ENCODE peak calls at places on chromosomes 13 and 19, in six cellular contexts. X, Y, L, F, W and V are unnamed samples.

GRCh38 chr13:99965329-99966000 is 6.1 kb downstream of the ZIC5 start:
- DNase-seq in X (no peak), Y (no peak), L (no peak), F (no peak), W (no peak), V (no peak)

GRCh38 chr13:60032836-60033235 is 130.9 kb downstream of the DIAPH3 start:
- DNase-seq in X (no peak), Y (no peak), L (no peak), F (no peak), W (no peak), V (no peak)

GRCh38 chr19:1417145-1417544 is 9.8 kb downstream of the DAZAP1 start:
- DNase-seq in X (no peak), Y (no peak), L (no peak), F (no peak), W (no peak), V (no peak)

GRCh38 chr13:38607136-38607535 is 79.7 kb upstream of the FREM2 start:
- DNase-seq in X (no peak), Y (no peak), L (no peak), F (no peak), W (no peak), V (no peak)

GRCh38 chr13:99277629-99278028 is 19.4 kb upstream of the GPR18 start:
- DNase-seq in X (no peak), Y (peak; percentile 57), L (no peak), F (no peak), W (no peak), V (no peak)

GRCh38 chr13:111177081-111177711 is 62.1 kb downstream of the ARHGEF7 start:
- DNase-seq in X (peak; percentile 33), Y (peak; percentile 47), L (no peak), F (no peak), W (no peak), V (no peak)

GRCh38 chr19:37936166-37936565 is 29.2 kb downstream of the SIPA1L3 start:
- DNase-seq in X (no peak), Y (peak; percentile 25), L (no peak), F (peak; percentile 54), W (no peak), V (no peak)

GRCh38 chr13:30802501-30802900 is 67.2 kb downstream of the ALOX5AP start:
- DNase-seq in X (no peak), Y (no peak), L (no peak), F (no peak), W (no peak), V (no peak)

GRCh38 chr13:59458908-59459579 is 704.7 kb downstream of the DIAPH3 start:
- DNase-seq in X (no peak), Y (no peak), L (peak; percentile 46), F (no peak), W (no peak), V (no peak)

GRCh38 chr13:113887700-113888201 is 23.9 kb upstream of the GAS6 start:
- DNase-seq in X (peak; percentile 55), Y (no peak), L (no peak), F (no peak), W (no peak), V (no peak)

GRCh38 chr19:50414850-50415660 is 3.7 kb upstream of the SPIB start:
- DNase-seq in X (peak; percentile 76), Y (peak; percentile 83), L (peak; percentile 92), F (peak; percentile 80), W (peak; percentile 89), V (peak; percentile 12)

GRCh38 chr19:17775991-17776803 is 18.7 kb upstream of the B3GNT3 start:
- DNase-seq in X (no peak), Y (peak; percentile 44), L (no peak), F (no peak), W (no peak), V (no peak)

GRCh38 chr19:57829316-57829715 is 783 bp upstream of the ZNF587B start:
- DNase-seq in X (no peak), Y (no peak), L (no peak), F (no peak), W (no peak), V (no peak)

GRCh38 chr19:42286349-42287016 is 15.4 kb upstream of the PRR19 start:
- DNase-seq in X (peak; percentile 90), Y (no peak), L (peak; percentile 24), F (no peak), W (no peak), V (no peak)

GRCh38 chr13:46303743-46304385 is 83.2 kb downstream of the RUBCNL start:
- DNase-seq in X (no peak), Y (no peak), L (no peak), F (no peak), W (no peak), V (no peak)

GRCh38 chr19:30666301-30666803 is 294.2 kb downstream of the ZNF536 start:
- DNase-seq in X (peak; percentile 46), Y (no peak), L (peak; percentile 75), F (no peak), W (peak; percentile 66), V (no peak)

GRCh38 chr19:17402982-17403855 is 2.2 kb downstream of the BST2 start:
- DNase-seq in X (no peak), Y (peak; percentile 36), L (peak; percentile 93), F (no peak), W (peak; percentile 62), V (no peak)

GRCh38 chr13:44197791-44198770 is 175.5 kb upstream of the SERP2 start:
- DNase-seq in X (no peak), Y (no peak), L (no peak), F (no peak), W (no peak), V (no peak)

GRCh38 chr13:113348591-113348990 is 15.3 kb downstream of the GRTP1 start:
- DNase-seq in X (no peak), Y (no peak), L (no peak), F (no peak), W (no peak), V (no peak)

GRCh38 chr19:28292822-28293500 is 920.0 kb downstream of the UQCRFS1 start:
- DNase-seq in X (no peak), Y (no peak), L (peak; percentile 52), F (no peak), W (no peak), V (no peak)

GRCh38 chr19:43574424-43575155 is 737 bp downstream of the XRCC1 start:
- DNase-seq in X (no peak), Y (no peak), L (no peak), F (no peak), W (no peak), V (no peak)

GRCh38 chr13:27023385-27023784 is 148.2 kb downstream of the USP12 start:
- DNase-seq in X (no peak), Y (no peak), L (peak; percentile 12), F (no peak), W (no peak), V (no peak)
- TF ChIP-seq CTCF in X (no peak), Y (no peak), L (peak; percentile 9), F (no peak), W (peak; percentile 14), V (no peak)

DNA sequence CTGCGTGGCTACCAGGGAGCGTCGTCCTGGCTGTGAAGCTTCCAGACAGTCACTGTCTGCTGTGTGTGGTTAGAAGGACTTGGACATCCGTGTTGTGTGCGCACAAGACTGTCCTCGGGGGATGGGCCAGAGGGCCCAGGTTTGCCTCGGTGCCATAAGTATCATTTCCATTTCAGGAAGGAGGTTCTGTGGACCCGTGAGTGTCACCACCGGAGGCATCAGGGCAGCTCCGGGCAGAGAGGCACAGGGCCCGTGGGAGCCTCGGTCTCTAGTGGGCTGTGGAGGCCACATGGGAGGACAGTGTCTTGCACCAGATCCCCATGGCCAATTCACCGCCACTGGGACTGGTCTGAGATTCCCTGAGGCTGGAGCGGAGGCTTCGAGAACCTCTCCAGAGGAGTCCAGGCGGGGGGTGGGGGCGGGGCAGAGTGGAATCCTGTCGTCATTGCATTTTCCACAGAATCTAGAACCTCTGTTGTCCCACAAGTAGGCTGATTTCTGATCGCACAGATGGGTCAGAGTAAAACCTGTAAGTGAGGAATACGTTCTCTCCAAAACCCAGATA is 6.0 kb downstream of the ZNF57 start:
- DNase-seq in X (no peak), Y (no peak), L (no peak), F (no peak), W (no peak), V (no peak)
- TF ChIP-seq CTCF in X (no peak), Y (no peak), L (no peak), F (no peak), W (no peak), V (no peak)

DNA sequence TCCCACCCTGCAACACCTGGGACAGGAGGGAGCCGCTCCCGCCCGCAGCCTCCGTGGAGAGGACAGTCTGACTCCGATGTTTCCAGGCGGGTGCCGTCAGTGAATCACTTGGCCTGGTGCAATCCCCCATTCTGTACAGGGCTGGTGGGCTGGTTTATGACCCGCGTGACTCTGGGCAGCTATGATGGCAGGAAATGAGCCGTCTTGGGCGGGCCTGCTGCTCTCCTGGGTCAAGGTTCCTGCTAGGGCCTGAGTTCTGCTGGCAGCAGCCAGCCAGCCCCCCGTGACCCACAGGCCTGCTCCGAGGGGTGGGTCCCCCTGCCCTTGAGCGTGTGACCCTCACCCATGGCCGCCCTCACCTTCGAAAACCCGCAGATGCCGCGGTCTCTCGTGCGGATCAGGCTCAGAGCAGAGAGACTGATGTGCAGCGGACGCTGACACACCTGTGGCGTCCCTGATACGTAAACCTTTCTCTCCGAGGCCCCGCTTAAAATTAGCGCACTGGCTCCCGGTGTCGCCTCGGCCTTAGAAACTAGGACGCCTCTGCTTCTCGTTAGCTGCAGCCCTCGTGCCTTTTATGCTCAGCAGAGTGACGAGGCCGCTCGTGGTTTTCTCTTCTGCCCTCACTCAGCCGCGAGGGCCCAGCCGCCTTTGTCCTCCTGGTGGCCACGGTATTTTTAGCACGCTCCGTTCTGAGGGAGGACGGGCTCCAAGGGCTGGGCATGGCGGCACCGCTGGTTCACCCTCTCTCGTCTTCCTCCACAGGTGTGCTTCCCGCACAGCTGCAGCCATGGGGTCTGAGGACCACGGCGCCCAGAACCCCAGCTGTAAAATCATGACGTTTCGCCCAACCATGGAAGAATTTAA is 63.4 kb downstream of the KDM4B start:
- DNase-seq in X (no peak), Y (no peak), L (no peak), F (no peak), W (no peak), V (no peak)
- TF ChIP-seq CTCF in X (no peak), Y (no peak), L (peak; percentile 19), F (no peak), W (no peak), V (no peak)

GRCh38 chr19:19319725-19320361 is 466 bp downstream of the SUGP1 start:
- DNase-seq in X (no peak), Y (no peak), L (no peak), F (no peak), W (no peak), V (no peak)

GRCh38 chr19:19321143-19321577 is 531 bp downstream of the MAU2 start:
- DNase-seq in X (no peak), Y (no peak), L (peak; percentile 47), F (no peak), W (peak; percentile 27), V (no peak)

GRCh38 chr19:19320362-19321142 is at the start of the genes MAU2 and SUGP1:
- DNase-seq in X (peak; percentile 85), Y (peak; percentile 92), L (peak; percentile 92), F (peak; percentile 89), W (peak; percentile 85), V (peak; percentile 90)

GRCh38 chr19:19316082-19316481 is 4.2 kb downstream of the SUGP1 start:
- DNase-seq in X (no peak), Y (no peak), L (no peak), F (no peak), W (no peak), V (no peak)

DNA sequence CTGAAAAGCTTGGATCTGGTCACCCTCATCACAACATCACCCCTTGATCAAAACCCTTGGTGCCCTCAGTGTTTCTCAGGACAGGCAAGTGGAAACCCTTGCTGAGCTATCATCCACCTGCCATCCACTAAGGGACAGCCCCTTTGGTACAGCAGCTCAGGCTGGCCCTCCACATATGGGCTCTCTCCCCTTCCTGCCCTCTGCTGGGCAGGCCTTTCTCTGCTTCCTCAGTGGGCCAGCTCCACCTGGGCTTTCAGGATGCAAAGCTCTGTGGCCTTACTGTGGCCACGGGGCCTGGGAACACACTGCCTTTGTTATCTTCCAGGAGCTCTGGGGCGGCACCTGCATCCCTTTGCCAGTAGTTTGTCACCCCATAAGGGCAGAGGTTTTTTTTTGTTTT is 4.9 kb downstream of the SUGP1 start:
- DNase-seq in X (no peak), Y (no peak), L (no peak), F (no peak), W (no peak), V (no peak)
- TF ChIP-seq CTCF in X (no peak), Y (no peak), L (no peak), F (no peak), W (no peak), V (no peak)